ENCODE peak calls at places on chromosomes 11 and 22, in four cellular contexts. M, F, Y and E are unnamed samples.

GRCh38 chr22:25353516-25354445 is 134.3 kb downstream of the CRYBB2 start:
- DNase-seq in M (no peak), F (no peak), Y (no peak), E (peak; percentile 20)

GRCh38 chr11:109783842-109784241 is 309.4 kb upstream of the ZC3H12C start:
- DNase-seq in M (no peak), F (no peak), Y (no peak), E (no peak)

GRCh38 chr11:107882095-107882820 is 23.7 kb upstream of the SLC35F2 start:
- DNase-seq in M (no peak), F (no peak), Y (no peak), E (no peak)

GRCh38 chr11:73203790-73204189 is 14.3 kb upstream of the P2RY2 start:
- DNase-seq in M (no peak), F (no peak), Y (no peak), E (no peak)

GRCh38 chr11:47433991-47434786 is 8.0 kb upstream of the PSMC3 start:
- DNase-seq in M (no peak), F (no peak), Y (no peak), E (no peak)

GRCh38 chr11:9617960-9618359 is 44.5 kb downstream of the WEE1 start:
- DNase-seq in M (no peak), F (no peak), Y (peak; percentile 43), E (no peak)

GRCh38 chr11:72352859-72353551 is 81.3 kb downstream of the CLPB start:
- DNase-seq in M (no peak), F (peak; percentile 7), Y (peak; percentile 10), E (peak; percentile 46)

GRCh38 chr11:71397328-71397860 is 50.8 kb downstream of the DHCR7 start:
- DNase-seq in M (no peak), F (no peak), Y (no peak), E (no peak)

GRCh38 chr11:68342459-68343158 is 30.2 kb downstream of the LRP5 start:
- DNase-seq in M (peak; percentile 79), F (no peak), Y (peak; percentile 69), E (no peak)

GRCh38 chr11:95522871-95523270 is 266.7 kb downstream of the FAM76B start:
- DNase-seq in M (no peak), F (no peak), Y (peak; percentile 89), E (no peak)

GRCh38 chr11:95549276-95549675 is 240.3 kb downstream of the FAM76B start:
- DNase-seq in M (no peak), F (no peak), Y (no peak), E (no peak)

GRCh38 chr11:79062814-79063762 is 377.7 kb downstream of the TENM4 start:
- DNase-seq in M (peak; percentile 64), F (peak; percentile 56), Y (peak; percentile 27), E (no peak)
- TF ChIP-seq CTCF in M (peak; percentile 42), F (peak; percentile 41), Y (peak; percentile 55), E (no peak)

DNA sequence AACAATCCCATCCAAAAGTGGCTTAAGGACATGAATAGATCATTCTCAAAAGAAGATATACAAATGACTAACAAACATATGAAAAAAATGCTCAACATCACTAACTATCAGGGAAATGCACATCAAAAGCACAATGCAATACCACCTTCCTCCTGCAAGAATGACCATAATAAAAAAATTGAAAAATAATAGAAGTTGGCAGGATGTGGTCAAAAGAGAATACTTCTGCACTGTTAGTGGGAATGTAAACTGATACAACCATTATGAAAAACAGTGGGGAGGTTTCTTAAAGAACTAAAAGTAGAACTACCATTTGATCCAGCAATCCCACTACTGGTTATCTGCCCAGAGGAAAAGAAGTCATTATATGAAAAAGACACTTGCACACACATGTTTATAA is 77.7 kb upstream of the SC5D start:
- DNase-seq in M (no peak), F (no peak), Y (no peak), E (no peak)
- TF ChIP-seq CTCF in M (no peak), F (no peak), Y (no peak), E (no peak)

DNA sequence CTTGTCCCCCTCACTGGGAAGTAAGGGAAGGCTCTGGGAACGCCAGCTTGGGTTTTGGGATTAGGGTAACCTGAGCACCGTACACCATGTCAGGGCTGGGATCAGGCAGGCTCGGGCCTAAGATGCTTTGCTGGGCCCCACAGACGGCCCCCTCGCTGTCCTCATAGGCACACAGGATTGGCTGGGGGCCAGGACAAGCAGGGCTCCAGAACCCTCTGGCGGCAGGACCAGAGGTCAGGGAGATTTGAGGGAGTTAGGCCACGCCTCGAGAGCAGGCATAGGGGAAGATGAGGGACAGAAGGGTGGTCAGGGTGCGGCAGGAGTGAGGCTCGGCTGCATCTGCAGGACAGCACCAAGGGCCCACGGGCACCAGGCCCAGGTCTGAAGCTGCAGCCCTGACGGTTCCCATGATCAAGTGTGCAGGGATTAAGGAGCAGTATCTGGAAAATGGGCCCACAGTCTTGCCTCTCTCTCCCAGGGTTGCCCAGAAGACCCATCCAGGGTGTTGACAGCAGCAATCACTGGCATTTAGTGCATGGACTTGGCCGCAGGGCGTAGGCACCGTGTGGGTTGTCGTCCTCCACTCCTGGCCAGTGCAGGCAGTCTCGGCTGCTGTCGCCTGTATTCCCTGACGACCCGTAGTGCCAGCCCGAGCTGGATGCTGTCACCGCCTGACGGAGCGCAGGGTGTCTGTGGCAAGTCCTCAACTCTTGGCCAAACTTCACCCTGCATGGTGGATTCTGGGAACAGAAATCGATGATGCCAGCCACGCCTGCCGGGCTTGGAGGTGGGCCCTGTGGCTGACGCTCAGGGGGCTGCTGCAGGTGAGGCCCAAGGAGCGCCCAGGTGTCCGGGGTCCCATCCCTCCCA is 15.7 kb upstream of the GNB1L start:
- DNase-seq in M (peak; percentile 42), F (no peak), Y (no peak), E (peak; percentile 22)
- TF ChIP-seq CTCF in M (no peak), F (no peak), Y (no peak), E (no peak)

GRCh38 chr11:116215471-116216113 is 557.2 kb downstream of the BUD13 start:
- DNase-seq in M (peak; percentile 67), F (peak; percentile 36), Y (no peak), E (no peak)
- TF ChIP-seq CTCF in M (peak; percentile 64), F (peak; percentile 16), Y (peak; percentile 38), E (peak; percentile 14)